ENCODE peak calls at places on chromosome 17, in five cellular contexts. One of them, this sample, is unnamed.

GRCh38 chr17:33862772-33863602 is 392.1 kb upstream of the CCL2 start:
- DNase-seq in Karpas-422: no peak
- DNase-seq in fibroblast of lung: no peak
- DNase-seq in adipocyte: no peak
- DNase-seq in NT2/D1: no peak
- DNase-seq in this sample: no peak

GRCh38 chr17:37516131-37516561 is 26.5 kb downstream of the DUSP14 start:
- DNase-seq in Karpas-422: no peak
- DNase-seq in fibroblast of lung: no peak
- DNase-seq in adipocyte: no peak
- DNase-seq in NT2/D1: no peak
- DNase-seq in this sample: peak; percentile 30

GRCh38 chr17:1545618-1546017 is 17.0 kb downstream of the PITPNA start:
- DNase-seq in Karpas-422: no peak
- DNase-seq in fibroblast of lung: no peak
- DNase-seq in adipocyte: no peak
- DNase-seq in NT2/D1: no peak
- DNase-seq in this sample: no peak

GRCh38 chr17:28916302-28916934 is 13.5 kb upstream of the DHRS13 start:
- DNase-seq in Karpas-422: peak; percentile 73
- DNase-seq in fibroblast of lung: peak; percentile 61
- DNase-seq in adipocyte: peak; percentile 63
- DNase-seq in NT2/D1: no peak
- DNase-seq in this sample: peak; percentile 54

GRCh38 chr17:43791589-43791988 is 11.4 kb downstream of the CFAP97D1 start:
- DNase-seq in Karpas-422: peak; percentile 66
- DNase-seq in fibroblast of lung: peak; percentile 69
- DNase-seq in adipocyte: peak; percentile 24
- DNase-seq in NT2/D1: no peak
- DNase-seq in this sample: peak; percentile 55

GRCh38 chr17:65013613-65014391 is 42.7 kb downstream of the GNA13 start:
- DNase-seq in Karpas-422: no peak
- DNase-seq in fibroblast of lung: peak; percentile 93
- DNase-seq in adipocyte: peak; percentile 90
- DNase-seq in NT2/D1: no peak
- DNase-seq in this sample: peak; percentile 88

GRCh38 chr17:28685366-28685765 is 23.4 kb downstream of the SUPT6H start:
- DNase-seq in Karpas-422: no peak
- DNase-seq in fibroblast of lung: no peak
- DNase-seq in adipocyte: no peak
- DNase-seq in NT2/D1: no peak
- DNase-seq in this sample: no peak

GRCh38 chr17:7841309-7841621 is 7.2 kb downstream of the KDM6B start:
- DNase-seq in Karpas-422: peak; percentile 84
- DNase-seq in fibroblast of lung: no peak
- DNase-seq in adipocyte: no peak
- DNase-seq in NT2/D1: no peak
- DNase-seq in this sample: no peak

GRCh38 chr17:33233855-33234228 is 59.3 kb downstream of the ASIC2 start:
- DNase-seq in Karpas-422: no peak
- DNase-seq in fibroblast of lung: no peak
- DNase-seq in adipocyte: no peak
- DNase-seq in NT2/D1: no peak
- DNase-seq in this sample: peak; percentile 8

GRCh38 chr17:74513987-74514631 is 17.2 kb downstream of the CD300LB start:
- DNase-seq in Karpas-422: peak; percentile 74
- DNase-seq in fibroblast of lung: peak; percentile 50
- DNase-seq in adipocyte: peak; percentile 52
- DNase-seq in NT2/D1: no peak
- DNase-seq in this sample: peak; percentile 79

GRCh38 chr17:66855204-66855603 is 20.3 kb downstream of the CACNG5 start:
- DNase-seq in Karpas-422: peak; percentile 65
- DNase-seq in fibroblast of lung: no peak
- DNase-seq in adipocyte: no peak
- DNase-seq in NT2/D1: no peak
- DNase-seq in this sample: no peak

GRCh38 chr17:38798614-38799500 is 499 bp downstream of the PIP4K2B start:
- DNase-seq in Karpas-422: peak; percentile 78
- DNase-seq in fibroblast of lung: peak; percentile 44
- DNase-seq in adipocyte: peak; percentile 73
- DNase-seq in NT2/D1: no peak
- DNase-seq in this sample: peak; percentile 67

GRCh38 chr17:76452646-76453430 is at the start of gene UBE2O:
- DNase-seq in Karpas-422: peak; percentile 97
- DNase-seq in fibroblast of lung: peak; percentile 80
- DNase-seq in adipocyte: peak; percentile 96
- DNase-seq in NT2/D1: peak; percentile 84
- DNase-seq in this sample: peak; percentile 86

GRCh38 chr17:50113624-50114320 is 16.2 kb downstream of the SAMD14 start:
- DNase-seq in Karpas-422: no peak
- DNase-seq in fibroblast of lung: no peak
- DNase-seq in adipocyte: no peak
- DNase-seq in NT2/D1: no peak
- DNase-seq in this sample: no peak

GRCh38 chr17:28344011-28344410 is 8.4 kb downstream of the TNFAIP1 start:
- DNase-seq in Karpas-422: no peak
- DNase-seq in fibroblast of lung: no peak
- DNase-seq in adipocyte: no peak
- DNase-seq in NT2/D1: no peak
- DNase-seq in this sample: no peak

GRCh38 chr17:76132574-76133338 is 8.3 kb downstream of the FOXJ1 start:
- DNase-seq in Karpas-422: no peak
- DNase-seq in fibroblast of lung: no peak
- DNase-seq in adipocyte: no peak
- DNase-seq in NT2/D1: no peak
- DNase-seq in this sample: no peak

GRCh38 chr17:9218911-9219310 is 197.6 kb downstream of the NTN1 start:
- DNase-seq in Karpas-422: no peak
- DNase-seq in fibroblast of lung: no peak
- DNase-seq in adipocyte: no peak
- DNase-seq in NT2/D1: no peak
- DNase-seq in this sample: no peak

GRCh38 chr17:44209786-44210341 is 9.6 kb downstream of the UBTF start:
- DNase-seq in Karpas-422: no peak
- DNase-seq in fibroblast of lung: no peak
- DNase-seq in adipocyte: no peak
- DNase-seq in NT2/D1: no peak
- DNase-seq in this sample: peak; percentile 27

GRCh38 chr17:28634211-28634865 is 10.6 kb downstream of the BLTP2 start:
- DNase-seq in Karpas-422: no peak
- DNase-seq in fibroblast of lung: no peak
- DNase-seq in adipocyte: no peak
- DNase-seq in NT2/D1: no peak
- DNase-seq in this sample: no peak

GRCh38 chr17:82963104-82963950 is 116.1 kb upstream of the METRNL start:
- DNase-seq in Karpas-422: no peak
- DNase-seq in fibroblast of lung: peak; percentile 80
- DNase-seq in adipocyte: peak; percentile 91
- DNase-seq in NT2/D1: no peak
- DNase-seq in this sample: peak; percentile 75

GRCh38 chr17:7932483-7932891 is 481 bp downstream of the CNTROB start:
- DNase-seq in Karpas-422: peak; percentile 74
- DNase-seq in fibroblast of lung: peak; percentile 24
- DNase-seq in adipocyte: peak; percentile 61
- DNase-seq in NT2/D1: no peak
- DNase-seq in this sample: peak; percentile 59

GRCh38 chr17:58089111-58089510 is 5.9 kb downstream of the DYNLL2 start:
- DNase-seq in Karpas-422: no peak
- DNase-seq in fibroblast of lung: no peak
- DNase-seq in adipocyte: no peak
- DNase-seq in NT2/D1: no peak
- DNase-seq in this sample: no peak

GRCh38 chr17:57296231-57296630 is 39.9 kb downstream of the MSI2 start:
- DNase-seq in Karpas-422: no peak
- DNase-seq in fibroblast of lung: no peak
- DNase-seq in adipocyte: no peak
- DNase-seq in NT2/D1: no peak
- DNase-seq in this sample: peak; percentile 45

GRCh38 chr17:51120357-51120738 is 320 bp downstream of the SPAG9 start:
- DNase-seq in Karpas-422: peak; percentile 73
- DNase-seq in fibroblast of lung: peak; percentile 37
- DNase-seq in adipocyte: no peak
- DNase-seq in NT2/D1: no peak
- DNase-seq in this sample: no peak

GRCh38 chr17:83161298-83162034 is 82.1 kb downstream of the METRNL start:
- DNase-seq in Karpas-422: no peak
- DNase-seq in fibroblast of lung: peak; percentile 92
- DNase-seq in adipocyte: peak; percentile 84
- DNase-seq in NT2/D1: no peak
- DNase-seq in this sample: no peak

GRCh38 chr17:42184717-42185496 is at the start of gene HCRT:
- DNase-seq in Karpas-422: no peak
- DNase-seq in fibroblast of lung: no peak
- DNase-seq in adipocyte: no peak
- DNase-seq in NT2/D1: no peak
- DNase-seq in this sample: no peak

GRCh38 chr17:5281814-5282638 is at the start of gene RABEP1:
- DNase-seq in Karpas-422: peak; percentile 97
- DNase-seq in fibroblast of lung: peak; percentile 90
- DNase-seq in adipocyte: peak; percentile 95
- DNase-seq in NT2/D1: peak; percentile 78
- DNase-seq in this sample: peak; percentile 89

GRCh38 chr17:64146418-64147109 is 16.6 kb upstream of the ERN1 start:
- DNase-seq in Karpas-422: peak; percentile 69
- DNase-seq in fibroblast of lung: peak; percentile 83
- DNase-seq in adipocyte: peak; percentile 82
- DNase-seq in NT2/D1: peak; percentile 33
- DNase-seq in this sample: peak; percentile 85

GRCh38 chr17:1522626-1523025 is 6.2 kb upstream of the INPP5K start:
- DNase-seq in Karpas-422: no peak
- DNase-seq in fibroblast of lung: no peak
- DNase-seq in adipocyte: no peak
- DNase-seq in NT2/D1: no peak
- DNase-seq in this sample: no peak

GRCh38 chr17:69425978-69426377 is 11.5 kb downstream of the MAP2K6 start:
- DNase-seq in Karpas-422: no peak
- DNase-seq in fibroblast of lung: no peak
- DNase-seq in adipocyte: no peak
- DNase-seq in NT2/D1: no peak
- DNase-seq in this sample: no peak
- H3K9ac ChIP-seq in Karpas-422: no peak overlapping the region
- H3K9ac ChIP-seq in fibroblast of lung: no peak overlapping the region
- H3K9ac ChIP-seq in adipocyte: no peak overlapping the region
- H3K9ac ChIP-seq in NT2/D1: no peak overlapping the region
- H3K9ac ChIP-seq in this sample: no peak overlapping the region

GRCh38 chr17:12974319-12974661 is 43.5 kb downstream of the ELAC2 start:
- DNase-seq in Karpas-422: no peak
- DNase-seq in fibroblast of lung: no peak
- DNase-seq in adipocyte: no peak
- DNase-seq in NT2/D1: no peak
- DNase-seq in this sample: no peak
- H3K9ac ChIP-seq in Karpas-422: no peak overlapping the region
- H3K9ac ChIP-seq in fibroblast of lung: no peak overlapping the region
- H3K9ac ChIP-seq in adipocyte: no peak overlapping the region
- H3K9ac ChIP-seq in NT2/D1: peak overlapping the region; percentile 50
- H3K9ac ChIP-seq in this sample: peak overlapping the region; percentile 41

DNA sequence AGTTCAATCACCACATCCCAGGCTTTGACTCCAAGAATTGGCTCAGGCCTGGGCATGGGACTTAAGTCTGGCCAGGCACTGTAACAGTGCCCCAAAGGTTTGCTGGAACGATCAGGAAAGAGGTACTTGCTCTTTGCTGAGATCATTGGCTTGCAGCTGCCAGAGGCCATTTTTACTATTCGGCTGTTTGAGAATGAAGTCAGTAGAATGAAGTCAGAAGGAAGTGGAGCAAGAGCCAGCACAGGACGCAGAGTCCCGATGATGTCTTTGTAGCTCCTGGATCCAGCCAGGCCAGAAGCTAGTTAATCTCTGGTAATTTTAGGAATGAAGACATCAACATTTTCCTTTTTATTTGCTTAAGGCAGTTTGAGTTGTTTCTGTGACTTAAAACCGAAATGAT is 195.5 kb downstream of the RAB11FIP4 start:
- DNase-seq in Karpas-422: no peak
- DNase-seq in fibroblast of lung: peak; percentile 37
- DNase-seq in adipocyte: no peak
- DNase-seq in NT2/D1: no peak
- DNase-seq in this sample: no peak
- H3K9ac ChIP-seq in Karpas-422: no peak overlapping the region
- H3K9ac ChIP-seq in fibroblast of lung: no peak overlapping the region
- H3K9ac ChIP-seq in adipocyte: no peak overlapping the region
- H3K9ac ChIP-seq in NT2/D1: no peak overlapping the region
- H3K9ac ChIP-seq in this sample: peak overlapping the region; percentile 59

DNA sequence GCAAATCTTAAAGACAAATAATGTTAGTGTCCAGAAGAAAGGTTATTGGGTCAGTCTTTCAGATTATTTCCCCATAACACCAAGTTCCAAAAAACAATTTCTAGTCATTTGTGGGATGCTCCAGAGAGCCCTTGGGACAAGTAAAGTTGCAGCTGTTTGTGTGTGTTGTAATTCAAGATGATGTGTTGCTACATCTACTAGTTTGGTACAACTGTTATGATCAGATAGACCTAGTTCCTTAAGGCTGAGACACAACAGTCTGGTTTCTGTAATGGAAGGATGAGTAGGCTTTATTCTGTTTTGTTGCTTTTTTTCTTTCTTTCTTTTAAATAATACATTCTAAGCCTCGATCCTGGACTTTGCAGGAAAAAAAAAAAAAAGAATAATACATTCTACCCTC is 41.9 kb downstream of the PIGL start:
- DNase-seq in Karpas-422: no peak
- DNase-seq in fibroblast of lung: peak; percentile 71
- DNase-seq in adipocyte: peak; percentile 72
- DNase-seq in NT2/D1: no peak
- DNase-seq in this sample: no peak
- H3K9ac ChIP-seq in Karpas-422: no peak overlapping the region
- H3K9ac ChIP-seq in fibroblast of lung: no peak overlapping the region
- H3K9ac ChIP-seq in adipocyte: no peak overlapping the region
- H3K9ac ChIP-seq in NT2/D1: no peak overlapping the region
- H3K9ac ChIP-seq in this sample: no peak overlapping the region

GRCh38 chr17:21677126-21677910 is 15.0 kb upstream of the KCNJ18 start:
- DNase-seq in Karpas-422: peak; percentile 6
- DNase-seq in fibroblast of lung: no peak
- DNase-seq in adipocyte: no peak
- DNase-seq in NT2/D1: no peak
- DNase-seq in this sample: no peak
- H3K9ac ChIP-seq in Karpas-422: no peak overlapping the region
- H3K9ac ChIP-seq in fibroblast of lung: no peak overlapping the region
- H3K9ac ChIP-seq in adipocyte: no peak overlapping the region
- H3K9ac ChIP-seq in NT2/D1: no peak overlapping the region
- H3K9ac ChIP-seq in this sample: no peak overlapping the region

GRCh38 chr17:73271078-73271477 is 9.4 kb upstream of the CPSF4L start:
- DNase-seq in Karpas-422: peak; percentile 86
- DNase-seq in fibroblast of lung: no peak
- DNase-seq in adipocyte: no peak
- DNase-seq in NT2/D1: no peak
- DNase-seq in this sample: no peak

GRCh38 chr17:73268582-73269328 is 7.1 kb upstream of the CPSF4L start:
- DNase-seq in Karpas-422: no peak
- DNase-seq in fibroblast of lung: no peak
- DNase-seq in adipocyte: no peak
- DNase-seq in NT2/D1: no peak
- DNase-seq in this sample: no peak

GRCh38 chr17:73269329-73269615 is 7.6 kb upstream of the CPSF4L start:
- DNase-seq in Karpas-422: no peak
- DNase-seq in fibroblast of lung: no peak
- DNase-seq in adipocyte: no peak
- DNase-seq in NT2/D1: no peak
- DNase-seq in this sample: no peak

GRCh38 chr17:73267648-73268537 is 6.2 kb upstream of the CPSF4L start:
- DNase-seq in Karpas-422: no peak
- DNase-seq in fibroblast of lung: no peak
- DNase-seq in adipocyte: no peak
- DNase-seq in NT2/D1: no peak
- DNase-seq in this sample: no peak

GRCh38 chr17:73269791-73270190 is 8.1 kb upstream of the CPSF4L start:
- DNase-seq in Karpas-422: no peak
- DNase-seq in fibroblast of lung: no peak
- DNase-seq in adipocyte: no peak
- DNase-seq in NT2/D1: no peak
- DNase-seq in this sample: no peak
- H3K9ac ChIP-seq in Karpas-422: no peak overlapping the region
- H3K9ac ChIP-seq in fibroblast of lung: no peak overlapping the region
- H3K9ac ChIP-seq in adipocyte: no peak overlapping the region
- H3K9ac ChIP-seq in NT2/D1: no peak overlapping the region
- H3K9ac ChIP-seq in this sample: no peak overlapping the region

This sample was measured in mesenchymal stem cell.